ENCODE peak calls at places on chromosome 12, in nine cellular contexts. One of them, this sample, is unnamed.

GRCh38 chr12:80702889-80703605 is 4.4 kb upstream of the MYF6 start:
- DNase-seq in dorsolateral prefrontal cortex: no peak
- DNase-seq in stomach: no peak
- DNase-seq in neural progenitor cell: no peak
- DNase-seq in suprapubic skin: no peak
- DNase-seq in choroid plexus epithelial cell: peak
- DNase-seq in DND-41: no peak
- DNase-seq in foreskin keratinocyte: peak
- DNase-seq in breast epithelium: no peak
- DNase-seq in this sample: no peak

GRCh38 chr12:16857456-16857923 is 251.5 kb upstream of the LMO3 start:
- DNase-seq in stomach: no peak
- DNase-seq in suprapubic skin: no peak
- DNase-seq in neural progenitor cell: no peak
- DNase-seq in breast epithelium: no peak
- DNase-seq in choroid plexus epithelial cell: no peak
- DNase-seq in DND-41: no peak
- DNase-seq in dorsolateral prefrontal cortex: no peak
- DNase-seq in foreskin keratinocyte: no peak
- DNase-seq in this sample: no peak

GRCh38 chr12:108667349-108667748 is 33.7 kb upstream of the SELPLG start:
- DNase-seq in dorsolateral prefrontal cortex: no peak
- DNase-seq in breast epithelium: no peak
- DNase-seq in suprapubic skin: no peak
- DNase-seq in neural progenitor cell: no peak
- DNase-seq in DND-41: no peak
- DNase-seq in foreskin keratinocyte: no peak
- DNase-seq in choroid plexus epithelial cell: no peak
- DNase-seq in stomach: no peak
- DNase-seq in this sample: no peak

GRCh38 chr12:64890873-64891468 is 66.5 kb downstream of the TBC1D30 start:
- DNase-seq in DND-41: no peak
- DNase-seq in neural progenitor cell: peak
- DNase-seq in foreskin keratinocyte: peak
- DNase-seq in suprapubic skin: no peak
- DNase-seq in stomach: no peak
- DNase-seq in dorsolateral prefrontal cortex: no peak
- DNase-seq in breast epithelium: no peak
- DNase-seq in choroid plexus epithelial cell: peak
- DNase-seq in this sample: peak

GRCh38 chr12:39364196-39364595 is 78.7 kb downstream of the KIF21A start:
- DNase-seq in neural progenitor cell: no peak
- DNase-seq in DND-41: no peak
- DNase-seq in dorsolateral prefrontal cortex: no peak
- DNase-seq in suprapubic skin: no peak
- DNase-seq in foreskin keratinocyte: peak
- DNase-seq in breast epithelium: no peak
- DNase-seq in stomach: no peak
- DNase-seq in choroid plexus epithelial cell: no peak
- DNase-seq in this sample: no peak

GRCh38 chr12:47407730-47408129 is 298.1 kb downstream of the RPAP3 start:
- DNase-seq in dorsolateral prefrontal cortex: no peak
- DNase-seq in foreskin keratinocyte: no peak
- DNase-seq in choroid plexus epithelial cell: no peak
- DNase-seq in breast epithelium: no peak
- DNase-seq in DND-41: no peak
- DNase-seq in stomach: no peak
- DNase-seq in suprapubic skin: no peak
- DNase-seq in neural progenitor cell: no peak
- DNase-seq in this sample: no peak

GRCh38 chr12:68609955-68610434 is 704 bp upstream of the RAP1B start:
- DNase-seq in dorsolateral prefrontal cortex: no peak
- DNase-seq in foreskin keratinocyte: no peak
- DNase-seq in breast epithelium: no peak
- DNase-seq in neural progenitor cell: peak
- DNase-seq in suprapubic skin: no peak
- DNase-seq in stomach: no peak
- DNase-seq in choroid plexus epithelial cell: peak
- DNase-seq in DND-41: no peak
- DNase-seq in this sample: no peak

GRCh38 chr12:131799828-131800593 is 28.2 kb upstream of the MMP17 start:
- DNase-seq in suprapubic skin: no peak
- DNase-seq in stomach: no peak
- DNase-seq in choroid plexus epithelial cell: no peak
- DNase-seq in foreskin keratinocyte: no peak
- DNase-seq in dorsolateral prefrontal cortex: no peak
- DNase-seq in breast epithelium: no peak
- DNase-seq in neural progenitor cell: no peak
- DNase-seq in DND-41: no peak
- DNase-seq in this sample: no peak

GRCh38 chr12:57244306-57244696 is 6.7 kb downstream of the STAC3 start:
- DNase-seq in choroid plexus epithelial cell: no peak
- DNase-seq in dorsolateral prefrontal cortex: no peak
- DNase-seq in stomach: no peak
- DNase-seq in foreskin keratinocyte: no peak
- DNase-seq in breast epithelium: no peak
- DNase-seq in DND-41: no peak
- DNase-seq in neural progenitor cell: no peak
- DNase-seq in suprapubic skin: no peak
- DNase-seq in this sample: no peak

GRCh38 chr12:44036875-44037443 is 201.1 kb downstream of the TMEM117 start:
- DNase-seq in breast epithelium: no peak
- DNase-seq in stomach: no peak
- DNase-seq in suprapubic skin: no peak
- DNase-seq in neural progenitor cell: no peak
- DNase-seq in DND-41: no peak
- DNase-seq in foreskin keratinocyte: no peak
- DNase-seq in choroid plexus epithelial cell: no peak
- DNase-seq in dorsolateral prefrontal cortex: no peak
- DNase-seq in this sample: no peak

GRCh38 chr12:81450920-81451739 is 308.0 kb downstream of the PPFIA2 start:
- DNase-seq in neural progenitor cell: peak
- DNase-seq in suprapubic skin: no peak
- DNase-seq in choroid plexus epithelial cell: peak
- DNase-seq in DND-41: peak
- DNase-seq in stomach: no peak
- DNase-seq in dorsolateral prefrontal cortex: no peak
- DNase-seq in foreskin keratinocyte: peak
- DNase-seq in breast epithelium: no peak
- DNase-seq in this sample: peak

GRCh38 chr12:131085816-131086591 is 132.3 kb downstream of the ADGRD1 start:
- DNase-seq in DND-41: peak
- DNase-seq in suprapubic skin: no peak
- DNase-seq in dorsolateral prefrontal cortex: peak
- DNase-seq in stomach: peak
- DNase-seq in breast epithelium: no peak
- DNase-seq in foreskin keratinocyte: no peak
- DNase-seq in neural progenitor cell: no peak
- DNase-seq in choroid plexus epithelial cell: no peak
- DNase-seq in this sample: no peak

GRCh38 chr12:64691793-64692583 is 67.2 kb downstream of the GNS start:
- DNase-seq in foreskin keratinocyte: no peak
- DNase-seq in suprapubic skin: no peak
- DNase-seq in DND-41: no peak
- DNase-seq in breast epithelium: no peak
- DNase-seq in neural progenitor cell: peak
- DNase-seq in choroid plexus epithelial cell: no peak
- DNase-seq in stomach: no peak
- DNase-seq in dorsolateral prefrontal cortex: no peak
- DNase-seq in this sample: no peak

GRCh38 chr12:20007331-20007730 is 361.0 kb upstream of the PDE3A start:
- DNase-seq in DND-41: no peak
- DNase-seq in dorsolateral prefrontal cortex: no peak
- DNase-seq in stomach: no peak
- DNase-seq in choroid plexus epithelial cell: peak
- DNase-seq in neural progenitor cell: no peak
- DNase-seq in suprapubic skin: no peak
- DNase-seq in breast epithelium: no peak
- DNase-seq in foreskin keratinocyte: no peak
- DNase-seq in this sample: no peak

GRCh38 chr12:133203344-133204263 is 22.3 kb downstream of the ZNF268 start:
- DNase-seq in breast epithelium: no peak
- DNase-seq in stomach: no peak
- DNase-seq in foreskin keratinocyte: no peak
- DNase-seq in neural progenitor cell: no peak
- DNase-seq in dorsolateral prefrontal cortex: no peak
- DNase-seq in suprapubic skin: no peak
- DNase-seq in choroid plexus epithelial cell: peak
- DNase-seq in DND-41: no peak
- DNase-seq in this sample: no peak

GRCh38 chr12:12538535-12538934 is 24.1 kb downstream of the DUSP16 start:
- DNase-seq in suprapubic skin: no peak
- DNase-seq in dorsolateral prefrontal cortex: no peak
- DNase-seq in neural progenitor cell: no peak
- DNase-seq in stomach: no peak
- DNase-seq in choroid plexus epithelial cell: no peak
- DNase-seq in breast epithelium: no peak
- DNase-seq in foreskin keratinocyte: no peak
- DNase-seq in DND-41: no peak
- DNase-seq in this sample: no peak

GRCh38 chr12:60096727-60097126 is 500.9 kb downstream of the SLC16A7 start:
- DNase-seq in dorsolateral prefrontal cortex: no peak
- DNase-seq in stomach: no peak
- DNase-seq in choroid plexus epithelial cell: no peak
- DNase-seq in foreskin keratinocyte: no peak
- DNase-seq in breast epithelium: no peak
- DNase-seq in neural progenitor cell: no peak
- DNase-seq in suprapubic skin: no peak
- DNase-seq in DND-41: no peak
- DNase-seq in this sample: no peak

GRCh38 chr12:89858718-89859117 is 150.1 kb upstream of the ATP2B1 start:
- DNase-seq in neural progenitor cell: no peak
- DNase-seq in suprapubic skin: no peak
- DNase-seq in breast epithelium: no peak
- DNase-seq in dorsolateral prefrontal cortex: no peak
- DNase-seq in choroid plexus epithelial cell: no peak
- DNase-seq in DND-41: no peak
- DNase-seq in stomach: no peak
- DNase-seq in foreskin keratinocyte: no peak
- DNase-seq in this sample: no peak

GRCh38 chr12:12327802-12328201 is 22.2 kb downstream of the MANSC1 start:
- DNase-seq in DND-41: peak
- DNase-seq in neural progenitor cell: peak
- DNase-seq in foreskin keratinocyte: peak
- DNase-seq in choroid plexus epithelial cell: peak
- DNase-seq in suprapubic skin: no peak
- DNase-seq in breast epithelium: no peak
- DNase-seq in stomach: no peak
- DNase-seq in dorsolateral prefrontal cortex: no peak
- DNase-seq in this sample: peak

DNA sequence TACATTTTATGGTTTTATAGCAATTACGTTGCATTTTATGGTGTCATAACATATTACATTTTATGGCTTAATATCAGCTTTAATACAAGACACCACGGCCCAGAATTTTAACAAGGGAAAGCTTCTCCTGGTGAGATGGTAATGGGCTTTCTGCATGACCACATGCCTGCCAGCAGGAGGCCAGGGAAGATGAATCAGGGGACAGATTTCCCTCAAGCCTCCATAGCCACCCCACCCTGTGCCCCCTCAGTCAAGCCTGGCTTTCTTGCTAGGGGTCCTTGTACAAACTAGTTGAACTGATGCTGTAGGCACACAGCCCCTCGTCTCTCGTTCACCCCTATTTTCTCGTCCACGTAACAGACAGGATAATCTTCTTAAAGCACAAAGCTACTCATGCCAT is 56.6 kb downstream of the HSPB8 start:
- DNase-seq in stomach: no peak
- DNase-seq in dorsolateral prefrontal cortex: no peak
- DNase-seq in breast epithelium: no peak
- DNase-seq in neural progenitor cell: peak
- DNase-seq in DND-41: no peak
- DNase-seq in foreskin keratinocyte: no peak
- DNase-seq in suprapubic skin: no peak
- DNase-seq in choroid plexus epithelial cell: no peak
- DNase-seq in this sample: no peak
- TF ChIP-seq CTCF in stomach: no peak
- TF ChIP-seq CTCF in dorsolateral prefrontal cortex: no peak
- TF ChIP-seq CTCF in breast epithelium: no peak
- TF ChIP-seq CTCF in neural progenitor cell: peak
- TF ChIP-seq CTCF in DND-41: peak
- TF ChIP-seq CTCF in foreskin keratinocyte: no peak
- TF ChIP-seq CTCF in suprapubic skin: no peak
- TF ChIP-seq CTCF in choroid plexus epithelial cell: no peak
- TF ChIP-seq CTCF in this sample: peak

GRCh38 chr12:14618990-14619389 is 51.3 kb upstream of the PLBD1 start:
- DNase-seq in stomach: no peak
- DNase-seq in DND-41: no peak
- DNase-seq in foreskin keratinocyte: peak
- DNase-seq in choroid plexus epithelial cell: peak
- DNase-seq in suprapubic skin: no peak
- DNase-seq in dorsolateral prefrontal cortex: no peak
- DNase-seq in neural progenitor cell: peak
- DNase-seq in breast epithelium: no peak
- DNase-seq in this sample: no peak
- TF ChIP-seq CTCF in stomach: no peak
- TF ChIP-seq CTCF in DND-41: peak
- TF ChIP-seq CTCF in foreskin keratinocyte: peak
- TF ChIP-seq CTCF in choroid plexus epithelial cell: peak
- TF ChIP-seq CTCF in suprapubic skin: peak
- TF ChIP-seq CTCF in dorsolateral prefrontal cortex: peak
- TF ChIP-seq CTCF in neural progenitor cell: peak
- TF ChIP-seq CTCF in breast epithelium: peak
- TF ChIP-seq CTCF in this sample: peak

GRCh38 chr12:100877776-100878175 is 83.2 kb downstream of the ANO4 start:
- DNase-seq in stomach: no peak
- DNase-seq in choroid plexus epithelial cell: peak
- DNase-seq in dorsolateral prefrontal cortex: no peak
- DNase-seq in neural progenitor cell: no peak
- DNase-seq in foreskin keratinocyte: no peak
- DNase-seq in breast epithelium: no peak
- DNase-seq in suprapubic skin: no peak
- DNase-seq in DND-41: no peak
- DNase-seq in this sample: no peak
- TF ChIP-seq CTCF in stomach: no peak
- TF ChIP-seq CTCF in choroid plexus epithelial cell: peak
- TF ChIP-seq CTCF in dorsolateral prefrontal cortex: no peak
- TF ChIP-seq CTCF in neural progenitor cell: peak
- TF ChIP-seq CTCF in foreskin keratinocyte: peak
- TF ChIP-seq CTCF in breast epithelium: no peak
- TF ChIP-seq CTCF in suprapubic skin: no peak
- TF ChIP-seq CTCF in DND-41: peak
- TF ChIP-seq CTCF in this sample: no peak

DNA sequence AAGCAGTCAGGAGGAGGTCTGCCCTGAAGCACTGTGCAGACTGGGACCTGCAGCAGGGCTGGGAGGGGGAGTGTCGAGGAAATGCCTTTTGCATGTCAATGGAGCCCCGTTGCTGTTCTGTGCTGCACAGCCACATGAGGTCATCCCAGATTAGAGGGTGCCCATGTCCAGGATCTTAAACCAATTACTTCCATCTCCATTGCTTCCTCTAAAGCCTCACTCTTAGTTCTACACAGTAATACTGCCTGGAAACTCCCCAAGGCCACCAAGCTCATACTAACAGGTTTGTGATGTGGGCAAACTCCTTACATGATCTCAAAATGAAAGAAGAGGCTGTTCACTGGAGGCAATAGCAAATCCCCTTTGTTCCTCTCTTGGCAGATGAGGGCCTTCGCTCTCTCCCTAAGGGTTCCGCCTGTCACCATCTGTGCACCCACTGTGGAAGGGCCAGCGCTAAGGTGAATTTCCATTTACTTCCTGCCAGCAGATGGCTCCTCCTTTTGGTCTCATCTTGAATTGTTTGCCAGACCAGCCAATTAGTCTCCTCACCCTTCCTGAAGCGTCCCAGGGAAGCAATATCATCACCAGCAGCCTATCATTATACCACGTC is 35.4 kb upstream of the LTA4H start:
- DNase-seq in choroid plexus epithelial cell: peak
- DNase-seq in foreskin keratinocyte: peak
- DNase-seq in breast epithelium: no peak
- DNase-seq in suprapubic skin: no peak
- DNase-seq in stomach: no peak
- DNase-seq in DND-41: no peak
- DNase-seq in dorsolateral prefrontal cortex: no peak
- DNase-seq in neural progenitor cell: peak
- DNase-seq in this sample: no peak
- TF ChIP-seq CTCF in choroid plexus epithelial cell: peak
- TF ChIP-seq CTCF in foreskin keratinocyte: peak
- TF ChIP-seq CTCF in breast epithelium: no peak
- TF ChIP-seq CTCF in suprapubic skin: no peak
- TF ChIP-seq CTCF in stomach: no peak
- TF ChIP-seq CTCF in DND-41: peak
- TF ChIP-seq CTCF in dorsolateral prefrontal cortex: peak
- TF ChIP-seq CTCF in neural progenitor cell: peak
- TF ChIP-seq CTCF in this sample: peak

This sample was measured in D721Med.